ENCODE peak calls at places on chromosomes 11 and 22, in six cellular contexts. L is upper lobe of left lung, C is HepG2, H is GM12878, N is A549, P is K562. K is an unnamed sample.

GRCh38 chr11:17760102-17761029 is 25.8 kb downstream of the KCNC1 start:
- ATAC-seq in L (peak), C (peak), H (peak), N (peak), P (peak), K (no peak)

GRCh38 chr11:60924906-60925684 is 835 bp downstream of the TMEM132A start:
- ATAC-seq in L (peak), C (peak), H (peak), N (peak), P (no peak), K (no peak)

GRCh38 chr11:94544832-94545640 is 1.3 kb downstream of the FUT4 start:
- ATAC-seq in L (peak), C (no peak), H (no peak), N (no peak), P (peak), K (no peak)

GRCh38 chr11:85316967-85317366 is 310.2 kb downstream of the DLG2 start:
- ATAC-seq in L (no peak), C (no peak), H (peak), N (peak), P (no peak), K (no peak)

GRCh38 chr11:120696597-120696996 is 185.0 kb downstream of the GRIK4 start:
- ATAC-seq in L (no peak), C (no peak), H (peak), N (no peak), P (peak), K (no peak)

GRCh38 chr11:41578421-41579047 is 119.1 kb upstream of the LRRC4C start:
- ATAC-seq in L (no peak), C (no peak), H (peak), N (no peak), P (no peak), K (no peak)

GRCh38 chr11:134797411-134798089 is 385.5 kb upstream of the B3GAT1 start:
- ATAC-seq in L (no peak), C (peak), H (no peak), N (no peak), P (no peak), K (no peak)

GRCh38 chr11:45722144-45722543 is 56.7 kb upstream of the CHST1 start:
- ATAC-seq in L (no peak), C (no peak), H (no peak), N (no peak), P (peak), K (no peak)

GRCh38 chr11:714436-714835 is 8.4 kb downstream of the EPS8L2 start:
- ATAC-seq in L (no peak), C (no peak), H (no peak), N (no peak), P (no peak), K (no peak)

GRCh38 chr11:57457643-57458023 is 2.7 kb upstream of the RTN4RL2 start:
- ATAC-seq in L (no peak), C (no peak), H (peak), N (no peak), P (peak), K (no peak)

GRCh38 chr11:1888811-1889526 is 2.7 kb downstream of the PRR33 start:
- ATAC-seq in L (peak), C (no peak), H (no peak), N (no peak), P (no peak), K (no peak)

GRCh38 chr11:114610984-114611944 is 15.7 kb upstream of the NXPE4 start:
- ATAC-seq in L (no peak), C (no peak), H (no peak), N (no peak), P (no peak), K (no peak)

GRCh38 chr22:23179381-23180294 is 671 bp upstream of the BCR start:
- ATAC-seq in L (peak), C (peak), H (peak), N (peak), P (peak), K (peak)

GRCh38 chr22:39927544-39927943 is 26.7 kb downstream of the GRAP2 start:
- ATAC-seq in L (no peak), C (peak), H (no peak), N (no peak), P (peak), K (no peak)

GRCh38 chr11:17751558-17751957 is 17.0 kb downstream of the KCNC1 start:
- ATAC-seq in L (no peak), C (peak), H (no peak), N (no peak), P (no peak), K (no peak)

GRCh38 chr11:47946682-47947575 is 33.4 kb upstream of the PTPRJ start:
- ATAC-seq in L (peak), C (peak), H (peak), N (peak), P (peak), K (peak)

GRCh38 chr11:57294225-57295131 is 30.3 kb downstream of the TNKS1BP1 start:
- ATAC-seq in L (peak), C (no peak), H (no peak), N (peak), P (no peak), K (peak)

GRCh38 chr22:42946551-42947198 is 68.3 kb downstream of the PACSIN2 start:
- ATAC-seq in L (no peak), C (no peak), H (no peak), N (no peak), P (no peak), K (peak)

GRCh38 chr22:49600891-49601431 is 226.7 kb downstream of the BRD1 start:
- ATAC-seq in L (no peak), C (no peak), H (no peak), N (no peak), P (no peak), K (no peak)

GRCh38 chr22:45855961-45856360 is 121.0 kb downstream of the WNT7B start:
- ATAC-seq in L (no peak), C (no peak), H (no peak), N (no peak), P (no peak), K (no peak)

GRCh38 chr22:38970548-38970947 is 11.6 kb upstream of the APOBEC3B start:
- ATAC-seq in L (no peak), C (no peak), H (no peak), N (no peak), P (no peak), K (no peak)

GRCh38 chr11:28140689-28141455 is 32.7 kb downstream of the METTL15 start:
- ATAC-seq in L (no peak), C (no peak), H (no peak), N (no peak), P (no peak), K (no peak)

GRCh38 chr11:30878400-30878799 is 292.2 kb upstream of the MPPED2 start:
- ATAC-seq in L (no peak), C (no peak), H (no peak), N (no peak), P (no peak), K (no peak)

DNA sequence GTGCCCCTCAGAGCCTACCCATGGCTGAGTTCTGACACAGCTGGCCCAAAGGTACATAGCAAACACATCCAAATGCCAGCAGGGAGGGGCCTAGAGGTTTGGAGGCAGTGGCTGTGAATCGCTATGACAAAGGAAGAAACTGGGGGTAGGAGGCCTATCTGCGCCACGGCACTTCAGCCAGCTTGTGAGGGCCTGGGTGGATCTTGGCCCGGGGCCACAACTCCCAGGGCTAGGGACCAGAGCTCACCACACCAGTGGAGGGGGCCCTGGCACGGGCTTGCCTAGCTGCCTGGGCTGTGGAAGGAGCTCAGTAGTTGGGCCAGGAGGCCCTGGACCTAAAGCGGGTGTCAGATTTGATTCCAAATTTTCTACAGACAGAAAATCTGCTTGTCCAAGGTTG is 9.4 kb upstream of the NAP1L4 start:
- ATAC-seq in L (no peak), C (no peak), H (no peak), N (no peak), P (no peak), K (no peak)
- TF ChIP-seq EP300 in L (no peak), C (no peak), H (no peak), N (no peak), P (no peak), K (no peak)

GRCh38 chr22:33104192-33104591 is 46.0 kb upstream of the SYN3 start:
- ATAC-seq in L (no peak), C (no peak), H (no peak), N (no peak), P (no peak), K (no peak)

GRCh38 chr22:33095661-33096060 is 37.5 kb upstream of the SYN3 start:
- ATAC-seq in L (no peak), C (no peak), H (no peak), N (no peak), P (no peak), K (no peak)

GRCh38 chr22:33099593-33099992 is 41.4 kb upstream of the SYN3 start:
- ATAC-seq in L (no peak), C (no peak), H (no peak), N (no peak), P (no peak), K (no peak)

GRCh38 chr22:33105501-33105911 is 47.3 kb upstream of the SYN3 start:
- ATAC-seq in L (no peak), C (no peak), H (no peak), N (no peak), P (no peak), K (no peak)

GRCh38 chr22:33101550-33101949 is 43.4 kb upstream of the SYN3 start:
- ATAC-seq in L (no peak), C (no peak), H (no peak), N (no peak), P (no peak), K (no peak)
- TF ChIP-seq EP300 in L (no peak), C (no peak), H (no peak), N (no peak), P (no peak), K (no peak)

GRCh38 chr11:116110356-116110755 is 606.1 kb upstream of the CADM1 start:
- ATAC-seq in L (no peak), C (no peak), H (no peak), N (no peak), P (no peak), K (no peak)

GRCh38 chr11:116109228-116109627 is 605.0 kb upstream of the CADM1 start:
- ATAC-seq in L (peak), C (no peak), H (no peak), N (peak), P (no peak), K (no peak)

GRCh38 chr11:116110802-116111201 is 606.6 kb upstream of the CADM1 start:
- ATAC-seq in L (no peak), C (no peak), H (no peak), N (no peak), P (no peak), K (no peak)

GRCh38 chr11:116112031-116112935 is 608.1 kb upstream of the CADM1 start:
- ATAC-seq in L (no peak), C (no peak), H (no peak), N (no peak), P (no peak), K (no peak)

GRCh38 chr11:116111546-116111945 is 607.3 kb upstream of the CADM1 start:
- ATAC-seq in L (no peak), C (no peak), H (no peak), N (no peak), P (no peak), K (no peak)
- TF ChIP-seq EP300 in L (no peak), C (no peak), H (no peak), N (no peak), P (no peak), K (no peak)

GRCh38 chr11:26793517-26793916 is 71.7 kb upstream of the SLC5A12 start:
- ATAC-seq in L (no peak), C (no peak), H (no peak), N (no peak), P (no peak), K (no peak)

GRCh38 chr11:26790738-26791137 is 68.9 kb upstream of the SLC5A12 start:
- ATAC-seq in L (no peak), C (no peak), H (no peak), N (no peak), P (no peak), K (no peak)

GRCh38 chr11:26792956-26793355 is 71.1 kb upstream of the SLC5A12 start:
- ATAC-seq in L (no peak), C (no peak), H (no peak), N (no peak), P (no peak), K (no peak)
- TF ChIP-seq EP300 in L (no peak), C (no peak), H (no peak), N (no peak), P (no peak), K (no peak)

GRCh38 chr22:41757507-41757906 is 43.0 kb upstream of the CCDC134 start:
- ATAC-seq in L (no peak), C (no peak), H (no peak), N (no peak), P (no peak), K (no peak)

GRCh38 chr22:41752011-41752975 is 48.2 kb upstream of the CCDC134 start:
- ATAC-seq in L (no peak), C (peak), H (peak), N (no peak), P (no peak), K (no peak)

GRCh38 chr22:41762980-41763779 is 37.3 kb upstream of the CCDC134 start:
- ATAC-seq in L (no peak), C (peak), H (peak), N (peak), P (peak), K (no peak)

GRCh38 chr22:41758231-41758630 is 42.2 kb upstream of the CCDC134 start:
- ATAC-seq in L (no peak), C (no peak), H (no peak), N (no peak), P (peak), K (no peak)
- TF ChIP-seq EP300 in L (no peak), C (no peak), H (no peak), N (no peak), P (no peak), K (no peak)

DNA sequence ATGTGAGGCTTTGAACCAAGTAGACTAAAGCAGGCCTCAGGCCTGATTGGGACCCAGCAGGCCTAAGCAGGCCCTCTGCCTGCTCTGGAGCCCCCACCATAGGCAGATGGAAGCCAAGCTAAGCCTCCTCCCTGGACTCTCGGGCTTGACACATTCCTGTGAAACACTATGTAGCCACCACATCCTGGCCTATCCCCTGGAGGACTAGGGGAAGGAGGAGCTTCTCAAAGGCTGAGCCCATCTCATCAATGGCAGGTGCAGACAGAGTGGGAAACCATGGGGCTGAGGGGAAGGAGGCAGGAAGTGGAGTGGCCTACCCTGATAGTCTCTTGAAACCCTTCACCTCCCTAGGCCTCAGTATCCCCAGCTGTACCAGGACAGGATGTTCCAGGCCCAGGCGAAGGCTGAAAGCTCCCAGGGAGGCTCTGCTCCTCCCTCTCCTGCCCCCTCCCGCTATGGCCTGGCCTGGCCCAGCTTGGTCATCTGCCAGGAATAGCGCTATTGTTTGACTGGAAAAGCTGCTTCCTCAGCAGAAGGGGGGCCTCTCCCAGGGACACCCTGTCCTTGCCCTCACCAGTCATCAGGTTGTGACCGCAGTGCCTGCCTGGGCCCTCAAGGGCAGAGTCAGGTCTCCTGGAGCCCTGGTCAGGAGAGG is 1.5 kb upstream of the CASTOR1 start:
- ATAC-seq in L (peak), C (peak), H (no peak), N (no peak), P (no peak), K (peak)
- TF ChIP-seq EP300 in L (peak), C (no peak), H (no peak), N (no peak), P (no peak), K (peak)

GRCh38 chr11:12411395-12411794 is 34.0 kb downstream of the PARVA start:
- ATAC-seq in L (no peak), C (no peak), H (no peak), N (no peak), P (no peak), K (no peak)

GRCh38 chr11:12409621-12410005 is 32.2 kb downstream of the PARVA start:
- ATAC-seq in L (no peak), C (no peak), H (no peak), N (no peak), P (no peak), K (peak)

GRCh38 chr11:12410006-12410728 is 32.8 kb downstream of the PARVA start:
- ATAC-seq in L (peak), C (peak), H (no peak), N (peak), P (no peak), K (peak)

GRCh38 chr11:12413141-12414055 is 36.0 kb downstream of the PARVA start:
- ATAC-seq in L (no peak), C (no peak), H (no peak), N (no peak), P (no peak), K (no peak)

DNA sequence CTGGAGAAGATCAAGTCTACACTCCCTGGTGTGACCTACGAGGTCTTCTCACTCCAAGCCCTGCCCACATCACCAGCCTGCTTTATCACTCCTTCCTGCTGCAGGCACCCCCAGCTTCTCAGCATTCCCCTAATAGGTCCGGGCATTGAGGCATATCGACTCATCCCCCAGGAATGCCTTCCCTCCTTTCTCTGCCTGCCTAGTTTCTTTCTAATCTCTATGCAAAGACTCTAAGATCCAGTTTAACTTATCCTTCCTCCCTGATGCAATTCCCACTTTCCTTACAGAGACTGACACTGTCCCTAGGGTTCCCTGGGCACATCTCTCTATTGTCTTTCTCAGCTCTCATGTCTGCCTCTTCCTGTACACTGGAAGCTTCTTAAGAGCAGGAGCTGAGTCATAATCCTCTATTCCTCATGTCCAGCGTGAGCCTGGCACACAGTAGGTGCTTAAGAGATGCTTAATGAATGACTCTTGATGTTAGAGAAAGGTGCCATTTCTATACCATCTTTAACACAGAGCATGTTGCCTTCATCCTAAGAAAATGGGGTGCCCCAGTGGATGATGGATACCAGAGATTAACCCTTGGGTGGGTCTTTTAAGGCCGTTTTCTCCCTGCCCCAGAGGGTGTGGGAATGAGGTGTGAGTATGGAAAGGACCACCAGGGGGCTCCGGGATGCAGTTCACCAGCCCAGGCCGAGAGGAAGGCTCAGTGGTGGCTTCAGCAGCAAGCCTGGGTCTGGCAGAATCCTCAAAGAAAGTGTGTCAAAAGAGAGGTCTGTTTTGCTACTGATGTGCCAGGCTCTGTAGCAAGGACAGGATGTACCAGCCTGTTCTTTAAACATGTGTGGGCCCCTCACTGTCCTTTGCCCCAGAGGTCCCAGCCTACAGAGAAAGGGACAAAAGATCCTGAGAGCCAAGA is 34.7 kb downstream of the PARVA start:
- ATAC-seq in L (peak), C (peak), H (peak), N (peak), P (peak), K (peak)
- TF ChIP-seq EP300 in L (no peak), C (no peak), H (no peak), N (no peak), P (no peak), K (peak)

GRCh38 chr22:37500745-37501144 is 14.6 kb upstream of the MFNG start:
- ATAC-seq in L (no peak), C (no peak), H (no peak), N (no peak), P (no peak), K (no peak)

GRCh38 chr22:37502342-37503182 is 16.4 kb upstream of the MFNG start:
- ATAC-seq in L (peak), C (peak), H (no peak), N (peak), P (peak), K (peak)

GRCh38 chr22:37501176-37501609 is 15.0 kb upstream of the MFNG start:
- ATAC-seq in L (no peak), C (peak), H (no peak), N (peak), P (no peak), K (peak)

GRCh38 chr22:37503183-37503683 is 16.0 kb downstream of the CARD10 start:
- ATAC-seq in L (no peak), C (no peak), H (no peak), N (no peak), P (no peak), K (no peak)

DNA sequence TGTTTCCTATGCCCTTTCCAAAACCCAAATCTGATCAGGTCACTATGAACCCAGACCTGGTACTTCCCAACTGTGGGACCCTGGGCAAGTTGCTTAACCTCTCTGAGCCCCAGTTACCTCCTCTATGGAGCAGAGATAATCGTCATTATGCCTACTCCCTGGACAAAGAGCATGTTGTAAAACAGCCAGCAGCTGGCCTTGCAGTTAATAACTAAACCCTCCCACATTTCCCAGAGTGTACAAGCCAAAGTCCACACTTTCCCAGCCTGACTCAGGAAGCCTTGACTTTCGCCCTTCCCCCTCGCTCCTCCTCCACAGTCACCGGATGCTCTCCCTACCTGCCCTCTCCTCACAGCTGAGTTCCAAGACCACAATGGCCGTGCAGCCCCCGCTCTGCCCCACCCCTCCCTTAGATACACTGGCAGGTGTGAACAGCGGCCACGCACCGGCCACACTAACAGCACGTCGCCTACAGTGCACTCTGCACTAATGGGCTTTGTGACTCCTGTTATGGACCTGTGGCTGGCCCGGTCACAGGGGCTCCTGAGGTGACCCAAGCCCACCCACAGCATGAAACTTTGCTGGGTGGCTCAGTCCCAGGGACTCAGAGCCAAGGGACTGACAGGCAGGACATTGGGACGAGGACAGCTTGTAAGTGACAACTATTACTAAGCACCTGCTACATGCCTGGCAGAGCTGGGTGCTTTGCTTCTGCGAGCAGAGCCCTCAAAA is 15.6 kb upstream of the MFNG start:
- ATAC-seq in L (peak), C (peak), H (no peak), N (peak), P (peak), K (peak)
- TF ChIP-seq EP300 in L (no peak), C (no peak), H (no peak), N (no peak), P (no peak), K (no peak)